ENCODE peak calls at places on chromosome 16, in five cellular contexts. O, F, H, X and C are unnamed samples.

GRCh38 chr16:77647726-77648125 is 74.6 kb upstream of the NUDT7 start:
- DNase-seq in O (no peak), F (no peak), H (no peak), X (no peak), C (no peak)

GRCh38 chr16:31471875-31472558 is at the start of gene TGFB1I1:
- DNase-seq in O (peak; percentile 89), F (no peak), H (no peak), X (peak; percentile 78), C (no peak)

GRCh38 chr16:86516618-86517003 is 6.3 kb downstream of the FOXF1 start:
- DNase-seq in O (peak; percentile 58), F (no peak), H (no peak), X (no peak), C (no peak)

GRCh38 chr16:19708498-19709205 is 9.4 kb downstream of the KNOP1 start:
- DNase-seq in O (no peak), F (no peak), H (no peak), X (no peak), C (no peak)

GRCh38 chr16:4612977-4613635 is 1.6 kb downstream of the UBALD1 start:
- DNase-seq in O (no peak), F (no peak), H (no peak), X (peak; percentile 82), C (no peak)

GRCh38 chr16:67150058-67150832 is 553 bp downstream of the B3GNT9 start:
- DNase-seq in O (peak; percentile 83), F (no peak), H (no peak), X (peak; percentile 79), C (no peak)

GRCh38 chr16:15770512-15770911 is 86.3 kb downstream of the MYH11 start:
- DNase-seq in O (no peak), F (no peak), H (no peak), X (no peak), C (no peak)

GRCh38 chr16:51057969-51058337 is 93.1 kb downstream of the SALL1 start:
- DNase-seq in O (no peak), F (no peak), H (no peak), X (no peak), C (no peak)

GRCh38 chr16:13471478-13471877 is 448.5 kb upstream of the ERCC4 start:
- DNase-seq in O (no peak), F (no peak), H (no peak), X (no peak), C (no peak)

GRCh38 chr16:49023095-49023494 is 258.5 kb downstream of the CBLN1 start:
- DNase-seq in O (no peak), F (no peak), H (no peak), X (no peak), C (no peak)

GRCh38 chr16:89581861-89582563 is 6.5 kb downstream of the CPNE7 start:
- DNase-seq in O (no peak), F (peak; percentile 80), H (no peak), X (peak; percentile 68), C (peak; percentile 73)

GRCh38 chr16:69432069-69432468 is 7.7 kb downstream of the CYB5B start:
- DNase-seq in O (no peak), F (no peak), H (no peak), X (no peak), C (no peak)

GRCh38 chr16:86783626-86784266 is 205.4 kb downstream of the FOXL1 start:
- DNase-seq in O (no peak), F (peak; percentile 24), H (peak; percentile 71), X (no peak), C (peak; percentile 93)

GRCh38 chr16:19166500-19166899 is 1.5 kb upstream of the SYT17 start:
- DNase-seq in O (no peak), F (no peak), H (no peak), X (no peak), C (no peak)

GRCh38 chr16:84503751-84504395 is 586 bp downstream of the MEAK7 start:
- DNase-seq in O (peak; percentile 42), F (no peak), H (no peak), X (peak; percentile 77), C (no peak)

GRCh38 chr16:50747206-50747956 is 5.5 kb downstream of the CYLD start:
- DNase-seq in O (no peak), F (no peak), H (no peak), X (no peak), C (no peak)

GRCh38 chr16:31390504-31391043 is 2.6 kb upstream of the ITGAD start:
- DNase-seq in O (no peak), F (no peak), H (no peak), X (no peak), C (no peak)

GRCh38 chr16:46862555-46863447 is 21.4 kb upstream of the GPT2 start:
- DNase-seq in O (no peak), F (no peak), H (no peak), X (peak; percentile 6), C (no peak)

GRCh38 chr16:3873482-3874173 is 6.9 kb downstream of the CREBBP start:
- DNase-seq in O (no peak), F (no peak), H (no peak), X (no peak), C (no peak)

GRCh38 chr16:73065617-73066313 is 17.8 kb upstream of the ZFHX3 start:
- DNase-seq in O (peak; percentile 71), F (no peak), H (no peak), X (no peak), C (no peak)

GRCh38 chr16:73063854-73064226 is 15.9 kb upstream of the ZFHX3 start:
- DNase-seq in O (no peak), F (no peak), H (no peak), X (no peak), C (no peak)

GRCh38 chr16:73064996-73065349 is 17.0 kb upstream of the ZFHX3 start:
- DNase-seq in O (no peak), F (no peak), H (no peak), X (no peak), C (no peak)

GRCh38 chr16:73063284-73063733 is 15.4 kb upstream of the ZFHX3 start:
- DNase-seq in O (no peak), F (no peak), H (no peak), X (no peak), C (no peak)

DNA sequence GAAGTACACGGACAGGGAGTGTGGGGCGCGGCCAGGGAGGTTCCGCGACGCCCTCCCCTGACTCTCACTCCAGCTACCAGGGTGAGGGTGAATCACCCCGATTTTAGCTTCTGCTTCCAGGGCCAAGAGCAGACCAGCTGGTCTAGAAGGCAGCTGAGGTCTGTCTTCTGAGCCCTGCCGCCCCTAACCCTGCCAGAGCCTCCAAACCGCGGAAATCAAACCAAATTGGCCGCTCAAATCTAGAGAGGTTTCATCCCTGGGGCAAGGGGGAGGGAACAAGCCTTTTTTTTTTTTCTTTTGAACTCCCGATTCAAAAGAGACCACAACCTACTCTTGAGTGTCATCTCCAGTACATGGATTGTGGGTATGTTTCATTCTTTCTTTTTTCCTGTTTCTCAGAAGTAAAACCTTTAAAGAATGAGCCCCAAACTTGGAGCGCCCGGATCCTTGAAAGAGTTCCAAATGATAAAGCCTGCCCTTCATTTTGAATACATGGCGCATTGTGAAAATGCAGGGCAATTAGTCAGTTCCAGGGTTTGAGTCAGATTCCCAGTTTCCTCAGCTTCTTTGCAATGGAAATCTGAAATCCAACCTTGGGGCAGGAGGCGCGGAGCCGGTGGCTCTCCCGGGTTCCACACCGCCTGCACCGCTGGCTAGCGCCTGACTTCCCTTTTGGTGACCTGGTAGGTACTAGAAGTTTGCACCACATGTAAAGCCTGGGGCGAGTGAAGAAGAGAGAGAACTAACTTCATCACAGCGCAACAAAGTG is 16.5 kb upstream of the ZFHX3 start:
- DNase-seq in O (peak; percentile 70), F (no peak), H (no peak), X (no peak), C (no peak)
- H3K4me1 ChIP-seq in O (peaks cover 44% of the 10 kb centered on the region), F (peaks cover 83% of the 10 kb centered on the region), H (peaks cover 4% of the 10 kb centered on the region), X (peaks cover 13% of the 10 kb centered on the region), C (peaks cover 13% of the 10 kb centered on the region)

DNA sequence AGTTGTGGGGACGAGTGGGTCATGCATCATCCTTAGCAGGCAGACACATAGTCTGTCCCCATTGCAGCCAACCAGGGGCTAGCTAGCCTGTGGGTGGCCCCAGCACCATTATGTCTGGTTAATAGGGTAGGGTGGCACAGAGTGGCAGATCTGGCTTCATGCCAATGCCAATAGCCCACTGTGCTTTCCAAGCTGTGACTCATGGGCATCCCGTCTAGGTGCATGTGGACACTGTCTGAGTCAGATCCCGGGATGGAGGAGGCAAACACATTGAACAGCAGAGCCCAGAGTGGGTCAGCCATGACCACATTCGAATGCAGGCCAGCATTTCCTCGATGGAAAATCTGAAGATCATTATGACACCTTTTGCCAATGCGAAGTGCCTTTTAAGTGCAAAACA is 2.5 kb downstream of the HS3ST2 start:
- DNase-seq in O (no peak), F (no peak), H (no peak), X (no peak), C (no peak)
- TF ChIP-seq POLR2A in O (no peak), F (no peak), H (no peak), X (no peak), C (no peak)

DNA sequence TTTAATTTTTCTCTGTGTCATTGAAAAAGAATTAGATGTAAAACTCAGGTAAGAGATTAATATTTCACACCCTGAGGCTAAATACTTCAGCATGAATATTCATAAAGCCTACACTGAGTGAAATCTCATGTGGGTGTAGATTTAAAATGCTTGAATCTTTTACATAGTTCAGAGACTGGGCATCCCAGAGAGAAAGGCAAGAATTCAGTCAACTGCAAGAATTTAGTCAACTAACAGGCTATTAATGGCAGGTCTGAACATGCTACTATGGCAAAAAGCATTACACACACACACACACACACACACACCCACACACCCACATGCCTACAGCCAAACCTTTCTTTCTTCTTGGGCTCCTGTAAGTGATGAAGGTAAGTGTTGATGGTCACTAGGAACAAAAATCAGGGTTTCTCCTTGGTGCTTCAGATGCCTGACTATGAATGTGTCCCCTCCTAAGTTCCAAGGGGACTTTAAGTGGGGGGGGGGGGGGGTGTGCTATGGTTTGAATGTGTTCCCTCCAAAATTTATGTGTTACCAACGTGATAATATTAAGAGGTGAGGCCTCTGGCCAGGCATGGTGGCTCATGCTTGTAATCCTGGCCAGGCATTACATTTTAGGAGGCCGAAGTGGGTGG is 63.7 kb upstream of the PSMD7 start:
- DNase-seq in O (no peak), F (no peak), H (no peak), X (no peak), C (no peak)
- TF ChIP-seq CTCF in O (no peak), F (no peak), H (no peak), X (no peak), C (no peak)

GRCh38 chr16:68389006-68389405 is 59.3 kb downstream of the SMPD3 start:
- DNase-seq in O (peak; percentile 33), F (no peak), H (no peak), X (peak; percentile 64), C (no peak)

GRCh38 chr16:68385371-68385770 is 62.9 kb downstream of the SMPD3 start:
- DNase-seq in O (no peak), F (no peak), H (no peak), X (peak; percentile 6), C (no peak)

GRCh38 chr16:68387301-68387700 is 61.0 kb downstream of the SMPD3 start:
- DNase-seq in O (peak; percentile 51), F (peak; percentile 89), H (no peak), X (no peak), C (no peak)

GRCh38 chr16:68386628-68387027 is 61.7 kb downstream of the SMPD3 start:
- DNase-seq in O (peak; percentile 47), F (peak; percentile 86), H (no peak), X (peak; percentile 23), C (no peak)

GRCh38 chr16:68388124-68388523 is 60.2 kb downstream of the SMPD3 start:
- DNase-seq in O (peak; percentile 40), F (no peak), H (no peak), X (peak; percentile 61), C (no peak)
- H3K4me1 ChIP-seq in O (no peaks in the 10 kb centered on the region), F (peaks cover 33% of the 10 kb centered on the region), H (no peaks in the 10 kb centered on the region), X (no peaks in the 10 kb centered on the region), C (no peaks in the 10 kb centered on the region)

GRCh38 chr16:2205104-2205966 is at the start of gene MLST8:
- DNase-seq in O (peak; percentile 96), F (peak; percentile 87), H (peak; percentile 84), X (peak; percentile 97), C (peak; percentile 74)
- TF ChIP-seq POLR2A in O (peak; percentile 49), F (no peak), H (peak; percentile 50), X (peak; percentile 62), C (peak; percentile 66)